ENCODE peak calls at places on chromosomes 3 and 15, in ten cellular contexts. One of them, this sample, is unnamed.

GRCh38 chr3:180252683-180253082 is 215.9 kb upstream of the PEX5L start:
- DNase-seq in fibroblast of villous mesenchyme: no peak
- DNase-seq in A549: no peak
- DNase-seq in hepatocyte: no peak
- DNase-seq in DND-41: no peak
- DNase-seq in CD8-positive, alpha-beta T cell: no peak
- DNase-seq in AG10803: no peak
- DNase-seq in AG09309: no peak
- DNase-seq in mammary epithelial cell: peak
- DNase-seq in cardiac muscle cell: no peak
- DNase-seq in this sample: peak

GRCh38 chr3:127792664-127793292 is 29.5 kb downstream of the MGLL start:
- DNase-seq in fibroblast of villous mesenchyme: peak
- DNase-seq in A549: peak
- DNase-seq in hepatocyte: peak
- DNase-seq in DND-41: no peak
- DNase-seq in CD8-positive, alpha-beta T cell: no peak
- DNase-seq in AG10803: peak
- DNase-seq in AG09309: peak
- DNase-seq in mammary epithelial cell: peak
- DNase-seq in cardiac muscle cell: no peak
- DNase-seq in this sample: peak

GRCh38 chr3:66692751-66693140 is 191.9 kb upstream of the LRIG1 start:
- DNase-seq in fibroblast of villous mesenchyme: peak
- DNase-seq in A549: no peak
- DNase-seq in hepatocyte: no peak
- DNase-seq in DND-41: no peak
- DNase-seq in CD8-positive, alpha-beta T cell: no peak
- DNase-seq in AG10803: no peak
- DNase-seq in AG09309: no peak
- DNase-seq in mammary epithelial cell: no peak
- DNase-seq in cardiac muscle cell: no peak
- DNase-seq in this sample: no peak

GRCh38 chr3:144763878-144764454 is 792.3 kb downstream of the DIPK2A start:
- DNase-seq in fibroblast of villous mesenchyme: no peak
- DNase-seq in A549: no peak
- DNase-seq in hepatocyte: no peak
- DNase-seq in DND-41: peak
- DNase-seq in CD8-positive, alpha-beta T cell: no peak
- DNase-seq in AG10803: no peak
- DNase-seq in AG09309: no peak
- DNase-seq in mammary epithelial cell: peak
- DNase-seq in cardiac muscle cell: no peak
- DNase-seq in this sample: no peak

GRCh38 chr15:75198560-75199346 is 2.9 kb upstream of the C15orf39 start:
- DNase-seq in fibroblast of villous mesenchyme: peak
- DNase-seq in A549: peak
- DNase-seq in hepatocyte: no peak
- DNase-seq in DND-41: peak
- DNase-seq in CD8-positive, alpha-beta T cell: peak
- DNase-seq in AG10803: no peak
- DNase-seq in AG09309: no peak
- DNase-seq in mammary epithelial cell: peak
- DNase-seq in cardiac muscle cell: peak
- DNase-seq in this sample: peak

GRCh38 chr3:71160800-71161546 is 422.6 kb downstream of the FOXP1 start:
- DNase-seq in fibroblast of villous mesenchyme: peak
- DNase-seq in A549: no peak
- DNase-seq in hepatocyte: no peak
- DNase-seq in DND-41: peak
- DNase-seq in CD8-positive, alpha-beta T cell: no peak
- DNase-seq in AG10803: no peak
- DNase-seq in AG09309: no peak
- DNase-seq in mammary epithelial cell: peak
- DNase-seq in cardiac muscle cell: no peak
- DNase-seq in this sample: peak

GRCh38 chr3:122021811-122022401 is at the start of gene ILDR1:
- DNase-seq in fibroblast of villous mesenchyme: no peak
- DNase-seq in A549: no peak
- DNase-seq in hepatocyte: peak
- DNase-seq in DND-41: no peak
- DNase-seq in CD8-positive, alpha-beta T cell: no peak
- DNase-seq in AG10803: no peak
- DNase-seq in AG09309: no peak
- DNase-seq in mammary epithelial cell: no peak
- DNase-seq in cardiac muscle cell: peak
- DNase-seq in this sample: peak

GRCh38 chr3:65871305-65872141 is 167.2 kb downstream of the MAGI1 start:
- DNase-seq in fibroblast of villous mesenchyme: no peak
- DNase-seq in A549: no peak
- DNase-seq in hepatocyte: peak
- DNase-seq in DND-41: no peak
- DNase-seq in CD8-positive, alpha-beta T cell: no peak
- DNase-seq in AG10803: no peak
- DNase-seq in AG09309: no peak
- DNase-seq in mammary epithelial cell: no peak
- DNase-seq in cardiac muscle cell: peak
- DNase-seq in this sample: peak

GRCh38 chr3:169658311-169658931 is 5.1 kb downstream of the MECOM start:
- DNase-seq in fibroblast of villous mesenchyme: no peak
- DNase-seq in A549: no peak
- DNase-seq in hepatocyte: peak
- DNase-seq in DND-41: no peak
- DNase-seq in CD8-positive, alpha-beta T cell: no peak
- DNase-seq in AG10803: no peak
- DNase-seq in AG09309: no peak
- DNase-seq in mammary epithelial cell: no peak
- DNase-seq in cardiac muscle cell: peak
- DNase-seq in this sample: peak

GRCh38 chr15:85872125-85872524 is 77.4 kb upstream of the KLHL25 start:
- DNase-seq in fibroblast of villous mesenchyme: no peak
- DNase-seq in A549: no peak
- DNase-seq in hepatocyte: no peak
- DNase-seq in DND-41: no peak
- DNase-seq in CD8-positive, alpha-beta T cell: no peak
- DNase-seq in AG10803: peak
- DNase-seq in AG09309: no peak
- DNase-seq in mammary epithelial cell: no peak
- DNase-seq in cardiac muscle cell: no peak
- DNase-seq in this sample: no peak

GRCh38 chr3:68055238-68055637 is 400.8 kb upstream of the SUCLG2 start:
- DNase-seq in fibroblast of villous mesenchyme: no peak
- DNase-seq in A549: no peak
- DNase-seq in hepatocyte: no peak
- DNase-seq in DND-41: no peak
- DNase-seq in CD8-positive, alpha-beta T cell: no peak
- DNase-seq in AG10803: no peak
- DNase-seq in AG09309: no peak
- DNase-seq in mammary epithelial cell: no peak
- DNase-seq in cardiac muscle cell: no peak
- DNase-seq in this sample: no peak

GRCh38 chr15:77721963-77722362 is 89.3 kb upstream of the LINGO1 start:
- DNase-seq in fibroblast of villous mesenchyme: no peak
- DNase-seq in A549: no peak
- DNase-seq in hepatocyte: no peak
- DNase-seq in DND-41: no peak
- DNase-seq in CD8-positive, alpha-beta T cell: no peak
- DNase-seq in AG10803: no peak
- DNase-seq in AG09309: no peak
- DNase-seq in mammary epithelial cell: no peak
- DNase-seq in cardiac muscle cell: no peak
- DNase-seq in this sample: no peak

GRCh38 chr3:58497074-58497473 is 5.2 kb downstream of the KCTD6 start:
- DNase-seq in fibroblast of villous mesenchyme: no peak
- DNase-seq in A549: no peak
- DNase-seq in hepatocyte: no peak
- DNase-seq in DND-41: no peak
- DNase-seq in CD8-positive, alpha-beta T cell: no peak
- DNase-seq in AG10803: no peak
- DNase-seq in AG09309: no peak
- DNase-seq in mammary epithelial cell: peak
- DNase-seq in cardiac muscle cell: no peak
- DNase-seq in this sample: peak

GRCh38 chr3:158748237-158748828 is 16.1 kb upstream of the RARRES1 start:
- DNase-seq in fibroblast of villous mesenchyme: peak
- DNase-seq in A549: no peak
- DNase-seq in hepatocyte: no peak
- DNase-seq in DND-41: no peak
- DNase-seq in CD8-positive, alpha-beta T cell: no peak
- DNase-seq in AG10803: no peak
- DNase-seq in AG09309: no peak
- DNase-seq in mammary epithelial cell: no peak
- DNase-seq in cardiac muscle cell: no peak
- DNase-seq in this sample: peak

GRCh38 chr3:184965639-184966430 is 153.9 kb downstream of the VPS8 start:
- DNase-seq in fibroblast of villous mesenchyme: no peak
- DNase-seq in A549: no peak
- DNase-seq in hepatocyte: no peak
- DNase-seq in DND-41: no peak
- DNase-seq in CD8-positive, alpha-beta T cell: no peak
- DNase-seq in AG10803: no peak
- DNase-seq in AG09309: no peak
- DNase-seq in mammary epithelial cell: no peak
- DNase-seq in cardiac muscle cell: no peak
- DNase-seq in this sample: no peak

GRCh38 chr3:193928354-193929209 is 207.4 kb upstream of the HES1 start:
- DNase-seq in fibroblast of villous mesenchyme: no peak
- DNase-seq in A549: peak
- DNase-seq in hepatocyte: peak
- DNase-seq in DND-41: no peak
- DNase-seq in CD8-positive, alpha-beta T cell: no peak
- DNase-seq in AG10803: no peak
- DNase-seq in AG09309: no peak
- DNase-seq in mammary epithelial cell: peak
- DNase-seq in cardiac muscle cell: no peak
- DNase-seq in this sample: peak
- H3K4me3 ChIP-seq in fibroblast of villous mesenchyme: no peak
- H3K4me3 ChIP-seq in A549: no peak
- H3K4me3 ChIP-seq in hepatocyte: no peak
- H3K4me3 ChIP-seq in DND-41: no peak
- H3K4me3 ChIP-seq in CD8-positive, alpha-beta T cell: no peak
- H3K4me3 ChIP-seq in AG10803: no peak
- H3K4me3 ChIP-seq in AG09309: no peak
- H3K4me3 ChIP-seq in mammary epithelial cell: no peak
- H3K4me3 ChIP-seq in cardiac muscle cell: no peak
- H3K4me3 ChIP-seq in this sample: no peak

DNA sequence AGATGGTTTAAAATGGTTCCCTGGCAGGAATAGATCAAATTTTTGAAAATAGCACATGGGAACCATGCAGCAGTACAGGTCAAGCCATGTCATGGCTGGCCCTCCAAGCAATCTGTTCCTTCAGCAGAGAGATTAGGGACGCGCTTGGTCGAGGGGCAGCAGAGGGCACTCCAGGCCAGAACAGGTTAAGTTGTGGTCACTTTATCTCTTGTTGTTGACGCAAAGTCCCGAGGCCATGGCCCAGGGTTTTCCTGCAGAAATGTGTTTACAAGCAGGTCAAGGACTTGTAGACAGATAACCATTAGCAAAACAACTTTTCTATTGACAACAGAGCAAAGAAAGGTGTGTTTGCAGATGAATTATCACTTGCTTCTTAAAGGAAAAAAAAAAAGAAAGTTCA is 570.0 kb upstream of the NR2F2 start:
- DNase-seq in fibroblast of villous mesenchyme: peak
- DNase-seq in A549: peak
- DNase-seq in hepatocyte: peak
- DNase-seq in DND-41: no peak
- DNase-seq in CD8-positive, alpha-beta T cell: no peak
- DNase-seq in AG10803: peak
- DNase-seq in AG09309: no peak
- DNase-seq in mammary epithelial cell: no peak
- DNase-seq in cardiac muscle cell: peak
- DNase-seq in this sample: no peak
- TF ChIP-seq CTCF in fibroblast of villous mesenchyme: peak
- TF ChIP-seq CTCF in A549: peak
- TF ChIP-seq CTCF in hepatocyte: peak
- TF ChIP-seq CTCF in DND-41: no peak
- TF ChIP-seq CTCF in CD8-positive, alpha-beta T cell: no peak
- TF ChIP-seq CTCF in AG10803: no peak
- TF ChIP-seq CTCF in AG09309: no peak
- TF ChIP-seq CTCF in mammary epithelial cell: no peak
- TF ChIP-seq CTCF in cardiac muscle cell: no peak
- TF ChIP-seq CTCF in this sample: no peak

DNA sequence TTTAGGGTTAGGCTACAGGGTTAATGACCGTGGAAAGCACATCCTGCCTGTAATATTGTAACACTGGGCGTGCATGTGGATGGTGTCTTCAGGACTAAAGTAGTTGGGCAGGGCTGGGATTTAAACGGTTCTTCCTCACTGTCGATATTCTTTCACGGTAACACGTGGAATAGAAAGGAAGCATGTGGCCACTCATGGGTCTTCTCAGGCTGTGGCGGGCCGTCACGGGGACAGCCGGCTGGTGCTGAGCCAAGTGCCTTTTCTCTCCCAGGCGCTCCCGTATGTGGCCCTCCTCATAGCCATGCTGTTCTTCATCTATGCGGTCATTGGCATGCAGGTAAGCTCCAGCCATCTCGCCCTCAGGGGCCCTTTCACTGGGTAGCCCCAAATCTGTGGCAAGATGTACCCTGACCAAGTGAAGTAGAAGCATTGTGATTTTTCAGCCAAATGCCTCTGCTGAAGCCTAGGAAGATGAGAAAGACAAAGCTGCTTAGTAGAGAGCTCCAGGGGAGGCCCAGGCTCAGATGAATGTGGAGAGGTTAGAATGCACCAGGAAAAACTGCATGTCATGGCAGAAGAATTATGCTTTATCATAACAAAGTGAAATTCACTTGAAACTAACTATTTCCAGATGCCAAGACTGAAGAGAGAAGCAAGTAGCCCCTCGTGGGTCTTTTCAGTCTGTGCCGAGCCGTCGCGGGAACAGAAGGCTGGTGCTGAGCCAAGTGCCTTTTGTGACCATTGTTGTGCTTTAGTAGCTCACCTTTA is 73.5 kb downstream of the CHDH start:
- DNase-seq in fibroblast of villous mesenchyme: peak
- DNase-seq in A549: no peak
- DNase-seq in hepatocyte: no peak
- DNase-seq in DND-41: no peak
- DNase-seq in CD8-positive, alpha-beta T cell: no peak
- DNase-seq in AG10803: peak
- DNase-seq in AG09309: no peak
- DNase-seq in mammary epithelial cell: no peak
- DNase-seq in cardiac muscle cell: no peak
- DNase-seq in this sample: no peak
- H3K4me3 ChIP-seq in fibroblast of villous mesenchyme: no peak
- H3K4me3 ChIP-seq in A549: no peak
- H3K4me3 ChIP-seq in hepatocyte: no peak
- H3K4me3 ChIP-seq in DND-41: no peak
- H3K4me3 ChIP-seq in CD8-positive, alpha-beta T cell: no peak
- H3K4me3 ChIP-seq in AG10803: no peak
- H3K4me3 ChIP-seq in AG09309: no peak
- H3K4me3 ChIP-seq in mammary epithelial cell: no peak
- H3K4me3 ChIP-seq in cardiac muscle cell: no peak
- H3K4me3 ChIP-seq in this sample: no peak

DNA sequence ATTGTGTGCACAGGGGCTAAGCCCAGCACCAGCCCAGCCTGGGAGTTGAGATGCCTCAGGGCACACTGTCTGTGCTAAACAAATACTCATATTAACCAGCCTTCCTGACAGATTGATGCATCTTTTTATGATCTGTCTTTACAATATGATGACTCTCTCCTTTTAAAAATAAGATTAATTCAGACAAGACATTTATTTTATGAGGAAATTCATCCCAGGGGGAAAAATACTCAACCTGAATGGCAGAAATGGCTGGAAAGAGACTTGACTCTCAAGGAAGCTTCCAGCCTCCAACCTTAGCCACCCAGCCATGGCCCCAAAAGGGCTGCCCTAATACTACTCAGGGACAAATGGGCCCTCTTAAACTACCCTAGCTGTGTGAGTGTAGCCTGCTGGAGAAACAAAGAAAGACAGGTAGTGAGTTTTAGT is 46.9 kb downstream of the NOX5 start:
- DNase-seq in fibroblast of villous mesenchyme: no peak
- DNase-seq in A549: no peak
- DNase-seq in hepatocyte: no peak
- DNase-seq in DND-41: no peak
- DNase-seq in CD8-positive, alpha-beta T cell: no peak
- DNase-seq in AG10803: no peak
- DNase-seq in AG09309: no peak
- DNase-seq in mammary epithelial cell: no peak
- DNase-seq in cardiac muscle cell: no peak
- DNase-seq in this sample: no peak
- TF ChIP-seq CTCF in fibroblast of villous mesenchyme: no peak
- TF ChIP-seq CTCF in A549: no peak
- TF ChIP-seq CTCF in hepatocyte: no peak
- TF ChIP-seq CTCF in DND-41: no peak
- TF ChIP-seq CTCF in CD8-positive, alpha-beta T cell: no peak
- TF ChIP-seq CTCF in AG10803: no peak
- TF ChIP-seq CTCF in AG09309: no peak
- TF ChIP-seq CTCF in mammary epithelial cell: no peak
- TF ChIP-seq CTCF in cardiac muscle cell: no peak
- TF ChIP-seq CTCF in this sample: no peak